ENCODE peak calls at places on chromosomes 11 and 22, in eight cellular contexts. One of them, this sample, is unnamed.

GRCh38 chr11:11115475-11115874 is 237.6 kb downstream of the CSNK2A3 start:
- DNase-seq in cerebellum: no peak
- DNase-seq in tibial artery: no peak
- DNase-seq in nephron progenitor cell: no peak
- DNase-seq in T1000: no peak
- DNase-seq in central memory CD8-positive, alpha-beta T cell: no peak
- DNase-seq in AG10803: no peak
- DNase-seq in ecto neural progenitor cell: no peak
- DNase-seq in this sample: no peak

GRCh38 chr22:27651486-27651885 is 150.1 kb downstream of the MN1 start:
- DNase-seq in cerebellum: no peak
- DNase-seq in tibial artery: peak
- DNase-seq in AG10803: peak
- DNase-seq in T1000: no peak
- DNase-seq in central memory CD8-positive, alpha-beta T cell: no peak
- DNase-seq in ecto neural progenitor cell: no peak
- DNase-seq in nephron progenitor cell: no peak
- DNase-seq in this sample: no peak

GRCh38 chr11:120985718-120986569 is 38.0 kb upstream of the TBCEL start:
- DNase-seq in central memory CD8-positive, alpha-beta T cell: no peak
- DNase-seq in ecto neural progenitor cell: peak
- DNase-seq in nephron progenitor cell: peak
- DNase-seq in AG10803: peak
- DNase-seq in T1000: no peak
- DNase-seq in tibial artery: no peak
- DNase-seq in cerebellum: peak
- DNase-seq in this sample: peak

GRCh38 chr11:129894281-129895125 is 875 bp downstream of the NFRKB start:
- DNase-seq in nephron progenitor cell: no peak
- DNase-seq in ecto neural progenitor cell: no peak
- DNase-seq in T1000: no peak
- DNase-seq in cerebellum: no peak
- DNase-seq in tibial artery: no peak
- DNase-seq in central memory CD8-positive, alpha-beta T cell: no peak
- DNase-seq in AG10803: no peak
- DNase-seq in this sample: no peak

GRCh38 chr11:1228183-1228821 is 5.4 kb downstream of the MUC5B start:
- DNase-seq in ecto neural progenitor cell: peak
- DNase-seq in central memory CD8-positive, alpha-beta T cell: no peak
- DNase-seq in AG10803: no peak
- DNase-seq in cerebellum: no peak
- DNase-seq in nephron progenitor cell: peak
- DNase-seq in T1000: no peak
- DNase-seq in tibial artery: no peak
- DNase-seq in this sample: no peak

GRCh38 chr22:21444701-21445436 is 22.3 kb upstream of the TMEM191C start:
- DNase-seq in AG10803: no peak
- DNase-seq in nephron progenitor cell: no peak
- DNase-seq in tibial artery: peak
- DNase-seq in cerebellum: no peak
- DNase-seq in T1000: no peak
- DNase-seq in central memory CD8-positive, alpha-beta T cell: no peak
- DNase-seq in ecto neural progenitor cell: no peak
- DNase-seq in this sample: no peak

GRCh38 chr11:35814026-35814425 is 129.8 kb upstream of the LDLRAD3 start:
- DNase-seq in cerebellum: no peak
- DNase-seq in tibial artery: no peak
- DNase-seq in nephron progenitor cell: no peak
- DNase-seq in AG10803: no peak
- DNase-seq in central memory CD8-positive, alpha-beta T cell: no peak
- DNase-seq in T1000: no peak
- DNase-seq in ecto neural progenitor cell: no peak
- DNase-seq in this sample: peak

GRCh38 chr22:11626422-11626773 is 3901.6 kb upstream of the OR11H1 start:
- DNase-seq in AG10803: no peak
- DNase-seq in tibial artery: no peak
- DNase-seq in nephron progenitor cell: no peak
- DNase-seq in T1000: no peak
- DNase-seq in central memory CD8-positive, alpha-beta T cell: no peak
- DNase-seq in cerebellum: no peak
- DNase-seq in ecto neural progenitor cell: no peak
- DNase-seq in this sample: no peak

GRCh38 chr11:123046473-123047264 is 15.3 kb downstream of the HSPA8 start:
- DNase-seq in T1000: no peak
- DNase-seq in central memory CD8-positive, alpha-beta T cell: no peak
- DNase-seq in AG10803: no peak
- DNase-seq in ecto neural progenitor cell: no peak
- DNase-seq in cerebellum: no peak
- DNase-seq in tibial artery: no peak
- DNase-seq in nephron progenitor cell: no peak
- DNase-seq in this sample: no peak

GRCh38 chr11:57339305-57339704 is 1.2 kb downstream of the P2RX3 start:
- DNase-seq in nephron progenitor cell: no peak
- DNase-seq in AG10803: no peak
- DNase-seq in tibial artery: no peak
- DNase-seq in T1000: no peak
- DNase-seq in central memory CD8-positive, alpha-beta T cell: no peak
- DNase-seq in ecto neural progenitor cell: no peak
- DNase-seq in cerebellum: no peak
- DNase-seq in this sample: no peak